ENCODE peak calls at places on chromosomes 1 and 21, in five cellular contexts. V is aorta, A is adrenal gland, N is body of pancreas, B is upper lobe of right lung. U is an unnamed sample.
A peak's percentile ranks its signal among the peaks of the same experiment; 100 is the strongest.

GRCh38 chr21:34284613-34285160 is 79.1 kb upstream of the KCNE2 start:
- DNase-seq in V (no peak), A (no peak), N (no peak), B (no peak), U (no peak)

GRCh38 chr1:180231506-180232420 is 1.7 kb downstream of the LHX4 start:
- DNase-seq in V (peak; percentile 70), A (no peak), N (peak; percentile 26), B (no peak), U (peak; percentile 20)

GRCh38 chr21:38852278-38852677 is 46.5 kb downstream of the ETS2 start:
- DNase-seq in V (no peak), A (no peak), N (no peak), B (no peak), U (no peak)

GRCh38 chr21:35216966-35217365 is 167.9 kb upstream of the RUNX1 start:
- DNase-seq in V (no peak), A (no peak), N (no peak), B (no peak), U (no peak)

GRCh38 chr1:222613627-222614026 is 4.3 kb upstream of the MIA3 start:
- DNase-seq in V (no peak), A (no peak), N (no peak), B (no peak), U (no peak)

GRCh38 chr1:91884459-91885290 is 1.3 kb downstream of the TGFBR3 start:
- DNase-seq in V (no peak), A (no peak), N (peak; percentile 28), B (peak; percentile 70), U (no peak)

GRCh38 chr1:244971524-244972216 is 107.3 kb upstream of the HNRNPU start:
- DNase-seq in V (no peak), A (no peak), N (no peak), B (no peak), U (no peak)

GRCh38 chr1:183472488-183473285 is at the start of gene SMG7:
- DNase-seq in V (peak; percentile 87), A (no peak), N (peak; percentile 37), B (peak; percentile 84), U (peak; percentile 76)

GRCh38 chr1:93471911-93472310 is 24.0 kb downstream of the FNBP1L start:
- DNase-seq in V (no peak), A (peak; percentile 13), N (no peak), B (no peak), U (no peak)

GRCh38 chr1:4549933-4550332 is 104.5 kb upstream of the AJAP1 start:
- DNase-seq in V (no peak), A (no peak), N (no peak), B (no peak), U (no peak)

DNA sequence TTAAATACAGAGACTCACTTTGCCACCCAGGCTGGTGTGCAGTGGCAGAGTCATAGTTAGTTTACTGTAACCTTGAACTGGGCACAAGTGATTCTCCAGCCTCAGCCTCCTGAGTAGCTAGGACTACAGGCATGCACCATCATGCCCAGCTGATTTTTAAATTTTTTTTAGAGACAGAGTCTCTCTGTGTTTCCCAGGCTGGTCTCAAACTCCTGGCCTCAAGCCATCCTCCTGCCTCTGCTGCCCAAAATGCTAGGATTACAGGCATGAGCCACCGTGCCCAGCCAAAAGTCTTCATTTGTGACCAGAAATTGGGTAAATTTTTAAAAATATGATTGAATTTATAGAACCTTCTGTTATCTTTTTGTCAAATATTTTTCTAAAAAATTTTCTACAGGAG is 17.9 kb upstream of the TARS2 start:
- DNase-seq in V (no peak), A (no peak), N (no peak), B (no peak), U (no peak)
- H3K36me3 ChIP-seq in V (no peaks in the 10 kb centered on the region), A (no peaks in the 10 kb centered on the region), N (peaks cover 28% of the 10 kb centered on the region), B (peaks cover 79% of the 10 kb centered on the region), U (peaks cover 53% of the 10 kb centered on the region)

DNA sequence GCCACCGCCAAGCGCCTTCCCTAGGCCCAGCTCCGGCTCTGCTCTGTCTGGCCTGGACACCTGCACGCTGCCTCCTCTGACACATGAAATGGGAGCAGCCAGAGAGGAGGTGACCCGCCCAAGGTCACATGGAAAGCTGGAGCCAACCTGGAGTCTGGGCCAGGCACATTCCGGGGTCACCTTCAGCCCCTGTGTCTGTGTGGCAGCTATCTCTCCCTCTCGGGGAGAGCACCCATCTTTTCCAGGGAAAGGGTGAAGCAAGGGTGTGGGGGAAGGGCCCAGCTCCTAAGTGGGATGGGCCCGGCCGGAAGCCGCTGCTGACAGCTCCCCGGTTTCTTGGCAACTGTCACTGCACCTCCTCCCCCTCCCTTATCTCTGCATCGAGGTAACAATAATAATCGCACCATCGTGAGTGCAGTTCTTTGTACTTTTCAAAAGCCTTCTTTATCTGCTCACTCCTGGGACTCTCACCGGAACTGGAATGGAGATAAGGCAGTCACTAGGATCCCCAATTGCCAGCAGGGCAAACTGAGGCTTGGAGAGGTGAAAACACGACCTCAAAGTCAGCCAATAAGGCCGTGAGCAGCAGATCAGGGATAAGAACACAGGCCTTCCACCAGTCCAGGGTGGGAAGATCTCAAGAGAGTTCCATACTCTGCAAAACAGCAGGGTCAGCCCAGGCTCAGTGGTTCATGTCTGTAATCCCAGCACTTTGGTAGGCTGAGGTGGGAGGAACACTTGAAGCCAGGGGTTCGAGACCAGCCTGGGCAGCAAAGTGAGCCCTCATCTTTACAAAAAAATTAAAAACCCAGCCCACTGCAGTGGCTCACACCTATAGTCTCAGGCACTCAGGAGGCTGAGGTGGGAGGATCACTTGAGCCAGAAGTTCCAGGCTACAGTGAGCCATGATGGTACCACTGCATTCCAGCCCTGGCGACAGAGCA is 36.9 kb downstream of the RAP1GAP start:
- DNase-seq in V (no peak), A (peak; percentile 85), N (peak; percentile 68), B (no peak), U (no peak)
- H3K4me3 ChIP-seq in V (no peak overlapping the region), A (no peak overlapping the region), N (no peak overlapping the region), B (no peak overlapping the region), U (no peak overlapping the region)

DNA sequence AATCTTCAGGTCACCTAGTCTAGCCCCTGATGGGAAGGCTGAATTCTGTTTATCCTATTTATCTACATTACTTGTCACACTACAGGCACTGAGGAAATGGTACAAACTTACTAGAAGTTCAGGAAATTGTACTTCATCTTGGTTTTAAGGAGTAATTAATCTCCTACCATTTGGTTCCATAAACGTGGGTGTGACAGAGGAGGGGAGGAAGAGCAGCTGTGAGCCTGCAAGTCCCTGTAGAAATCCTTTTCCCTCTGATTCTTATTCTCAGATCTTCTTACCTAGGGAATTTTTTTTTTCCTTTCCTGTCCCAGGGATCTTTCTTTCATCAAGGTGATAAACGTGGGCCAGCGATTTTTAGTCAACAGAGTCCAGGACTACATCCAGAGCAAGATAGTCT is 14.1 kb downstream of the PFKFB2 start:
- DNase-seq in V (no peak), A (no peak), N (no peak), B (no peak), U (no peak)
- H3K36me3 ChIP-seq in V (peaks cover 3% of the 10 kb centered on the region), A (no peaks in the 10 kb centered on the region), N (peaks cover 15% of the 10 kb centered on the region), B (peaks cover 81% of the 10 kb centered on the region), U (peaks cover 72% of the 10 kb centered on the region)

DNA sequence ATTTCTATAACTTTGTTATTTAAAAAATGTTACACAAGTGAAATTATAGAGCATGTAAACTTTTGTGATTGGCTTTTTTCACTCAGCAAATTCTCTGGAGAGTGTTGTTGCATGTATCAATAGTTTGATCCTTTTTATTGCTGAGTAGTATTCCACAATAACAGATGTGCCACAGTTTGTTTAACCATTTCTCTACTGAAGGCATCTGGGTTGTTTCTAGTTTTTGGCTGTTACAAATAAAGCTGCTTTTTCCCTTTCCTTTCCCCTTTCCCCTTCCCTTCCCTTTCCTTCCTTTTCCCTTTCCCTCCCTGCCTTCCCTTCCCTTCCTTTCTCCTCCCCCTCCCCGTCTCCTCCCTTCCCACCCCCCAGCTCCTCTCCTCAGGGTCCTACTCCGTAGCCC is 15.9 kb downstream of the TUFT1 start:
- DNase-seq in V (no peak), A (no peak), N (no peak), B (no peak), U (no peak)
- H3K4me3 ChIP-seq in V (no peak overlapping the region), A (no peak overlapping the region), N (no peak overlapping the region), B (no peak overlapping the region), U (no peak overlapping the region)